ENCODE peak calls at places on chromosomes 16 and 17, in ten cellular contexts. J is GM12864, N is tibial nerve, D is neural progenitor cell, G is brain microvascular endothelial cell, P is BJ, H is fibroblast of the aortic adventitia, F is stomach, T is GM23338, M is IMR-90. I is an unnamed sample.

GRCh38 chr17:40361063-40361924 is 3.2 kb downstream of the GJD3 start:
- DNase-seq in J (no peak), N (no peak), D (no peak), G (no peak), P (no peak), H (no peak), F (no peak), T (peak), M (no peak), I (no peak)

GRCh38 chr16:85192736-85193493 is 80.6 kb upstream of the CIBAR2 start:
- DNase-seq in J (no peak), N (no peak), D (no peak), G (no peak), P (no peak), H (peak), F (no peak), T (no peak), M (peak), I (no peak)

GRCh38 chr16:29839822-29840221 is 19.6 kb downstream of the MVP start:
- DNase-seq in J (no peak), N (no peak), D (no peak), G (no peak), P (no peak), H (no peak), F (no peak), T (no peak), M (no peak), I (no peak)

GRCh38 chr16:12958366-12958765 is 57.0 kb downstream of the SHISA9 start:
- DNase-seq in J (no peak), N (no peak), D (no peak), G (no peak), P (no peak), H (no peak), F (no peak), T (no peak), M (no peak), I (no peak)

GRCh38 chr17:66309793-66310192 is 7.4 kb downstream of the PRKCA start:
- DNase-seq in J (no peak), N (no peak), D (no peak), G (no peak), P (no peak), H (no peak), F (no peak), T (no peak), M (no peak), I (no peak)

GRCh38 chr17:6255331-6255730 is 179.6 kb downstream of the AIPL1 start:
- DNase-seq in J (no peak), N (no peak), D (no peak), G (no peak), P (no peak), H (no peak), F (no peak), T (no peak), M (no peak), I (no peak)

GRCh38 chr16:66511615-66512500 is 38.1 kb downstream of the TK2 start:
- DNase-seq in J (no peak), N (peak), D (peak), G (peak), P (no peak), H (peak), F (peak), T (peak), M (peak), I (peak)

GRCh38 chr16:11674001-11674817 is 6.0 kb downstream of the SNN start:
- DNase-seq in J (no peak), N (no peak), D (no peak), G (no peak), P (no peak), H (no peak), F (no peak), T (no peak), M (no peak), I (no peak)

GRCh38 chr17:10172241-10172741 is 26.1 kb downstream of the GAS7 start:
- DNase-seq in J (no peak), N (no peak), D (no peak), G (no peak), P (no peak), H (no peak), F (no peak), T (no peak), M (peak), I (peak)

GRCh38 chr17:60744355-60744958 is 66.8 kb downstream of the BCAS3 start:
- DNase-seq in J (no peak), N (no peak), D (no peak), G (no peak), P (no peak), H (no peak), F (no peak), T (no peak), M (peak), I (no peak)

GRCh38 chr16:88534731-88535141 is 35.5 kb upstream of the ZC3H18 start:
- DNase-seq in J (peak), N (no peak), D (peak), G (peak), P (no peak), H (no peak), F (no peak), T (peak), M (peak), I (peak)

GRCh38 chr17:82226809-82227628 is 1.8 kb upstream of the SLC16A3 start:
- DNase-seq in J (no peak), N (no peak), D (no peak), G (no peak), P (no peak), H (no peak), F (no peak), T (no peak), M (no peak), I (no peak)

GRCh38 chr17:34363183-34363661 is at the start of gene CCL1:
- DNase-seq in J (no peak), N (no peak), D (no peak), G (no peak), P (no peak), H (no peak), F (no peak), T (no peak), M (no peak), I (no peak)

GRCh38 chr17:13027246-13027645 is 9.4 kb upstream of the ELAC2 start:
- DNase-seq in J (no peak), N (no peak), D (no peak), G (no peak), P (no peak), H (no peak), F (no peak), T (no peak), M (peak), I (no peak)

GRCh38 chr16:70349783-70350182 is 3.1 kb downstream of the DDX19A start:
- DNase-seq in J (no peak), N (no peak), D (no peak), G (no peak), P (no peak), H (no peak), F (no peak), T (no peak), M (no peak), I (no peak)

GRCh38 chr17:19708431-19709175 is 7.8 kb downstream of the SLC47A2 start:
- DNase-seq in J (no peak), N (no peak), D (no peak), G (no peak), P (no peak), H (no peak), F (no peak), T (no peak), M (no peak), I (no peak)

GRCh38 chr16:28494141-28494851 is at the start of gene APOBR:
- DNase-seq in J (peak), N (peak), D (no peak), G (no peak), P (no peak), H (no peak), F (peak), T (no peak), M (no peak), I (peak)

GRCh38 chr17:43814714-43815113 is 18.2 kb downstream of the MPP3 start:
- DNase-seq in J (no peak), N (no peak), D (no peak), G (peak), P (peak), H (peak), F (no peak), T (no peak), M (peak), I (no peak)

GRCh38 chr16:81384006-81384405 is 60.6 kb upstream of the CMIP start:
- DNase-seq in J (no peak), N (no peak), D (peak), G (no peak), P (no peak), H (peak), F (no peak), T (peak), M (peak), I (no peak)

GRCh38 chr17:57477483-57478357 is 221.4 kb downstream of the MSI2 start:
- DNase-seq in J (no peak), N (no peak), D (no peak), G (no peak), P (no peak), H (no peak), F (no peak), T (no peak), M (no peak), I (no peak)
- TF ChIP-seq CTCF in J (no peak), N (no peak), D (no peak), G (no peak), P (no peak), H (no peak), F (no peak), T (no peak), M (no peak), I (no peak)

GRCh38 chr16:78458588-78458987 is 359.1 kb downstream of the WWOX start:
- DNase-seq in J (no peak), N (no peak), D (no peak), G (no peak), P (no peak), H (no peak), F (no peak), T (peak), M (no peak), I (peak)
- TF ChIP-seq CTCF in J (no peak), N (no peak), D (peak), G (no peak), P (no peak), H (no peak), F (no peak), T (peak), M (no peak), I (no peak)

GRCh38 chr16:78125112-78125844 is 25.8 kb downstream of the WWOX start:
- DNase-seq in J (no peak), N (no peak), D (no peak), G (no peak), P (no peak), H (no peak), F (no peak), T (no peak), M (no peak), I (no peak)

GRCh38 chr16:78118469-78119025 is 19.1 kb downstream of the WWOX start:
- DNase-seq in J (no peak), N (no peak), D (no peak), G (no peak), P (no peak), H (no peak), F (no peak), T (no peak), M (no peak), I (no peak)

GRCh38 chr16:78127130-78127529 is 27.7 kb downstream of the WWOX start:
- DNase-seq in J (no peak), N (no peak), D (no peak), G (peak), P (peak), H (peak), F (no peak), T (no peak), M (peak), I (no peak)

GRCh38 chr16:78126662-78127061 is 27.2 kb downstream of the WWOX start:
- DNase-seq in J (no peak), N (no peak), D (no peak), G (no peak), P (no peak), H (no peak), F (no peak), T (no peak), M (no peak), I (no peak)

GRCh38 chr16:78122774-78123315 is 23.4 kb downstream of the WWOX start:
- DNase-seq in J (no peak), N (no peak), D (peak), G (peak), P (no peak), H (peak), F (no peak), T (peak), M (peak), I (peak)
- TF ChIP-seq CTCF in J (peak), N (peak), D (peak), G (no peak), P (peak), H (peak), F (peak), T (no peak), M (peak), I (no peak)

DNA sequence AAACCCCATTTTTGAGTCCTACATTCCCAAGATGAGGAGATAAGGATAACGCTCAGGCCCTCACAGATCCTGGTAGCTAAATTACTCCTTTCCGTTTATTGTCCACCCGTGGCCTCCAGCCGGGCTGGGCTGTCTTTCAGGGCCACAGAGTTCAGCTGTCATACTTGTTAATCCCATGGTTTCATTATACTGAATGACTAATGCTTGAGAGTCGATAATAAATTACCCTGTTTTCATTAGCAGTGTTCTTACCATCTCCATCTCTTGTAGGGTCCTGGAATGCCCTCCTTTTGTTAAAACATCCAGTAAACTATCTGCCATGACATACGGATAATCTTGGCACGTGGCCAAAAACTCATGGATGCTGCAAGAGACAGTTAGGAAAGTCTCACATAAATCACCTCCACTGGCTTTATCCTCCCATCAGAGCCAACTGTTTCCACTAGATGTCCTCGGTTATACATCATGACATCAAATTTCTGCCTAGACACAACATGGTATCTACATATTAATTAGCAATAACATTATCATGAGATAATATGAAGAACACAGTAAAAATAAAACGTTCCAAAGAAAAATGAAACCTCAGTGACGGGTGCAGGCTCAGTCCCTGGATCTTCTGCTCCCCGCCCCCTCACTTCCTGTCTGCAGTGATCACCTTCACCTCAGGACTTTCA is 45.3 kb downstream of the BRD7 start:
- DNase-seq in J (no peak), N (peak), D (no peak), G (peak), P (peak), H (peak), F (no peak), T (no peak), M (peak), I (peak)
- TF ChIP-seq CTCF in J (peak), N (no peak), D (peak), G (peak), P (peak), H (peak), F (no peak), T (peak), M (peak), I (peak)

I was measured in NB4.